ENCODE peak calls at places on chromosomes 16 and 17, in six cellular contexts. G, W, J, H, I and M are unnamed samples.
A peak's percentile ranks its signal among the peaks of the same experiment; 100 is the strongest.

GRCh38 chr16:80427800-80428199 is 113.0 kb upstream of the DYNLRB2 start:
- DNase-seq in G (no peak), W (no peak), J (no peak), H (no peak), I (no peak), M (no peak)

GRCh38 chr17:48644159-48644558 is 18.0 kb upstream of the HOXB9 start:
- DNase-seq in G (no peak), W (no peak), J (no peak), H (no peak), I (no peak), M (no peak)

GRCh38 chr17:7258731-7259554 is 3.3 kb downstream of the CLDN7 start:
- DNase-seq in G (no peak), W (no peak), J (no peak), H (no peak), I (no peak), M (no peak)

GRCh38 chr17:60604686-60605334 is 4.8 kb downstream of the PPM1D start:
- DNase-seq in G (no peak), W (no peak), J (peak; percentile 18), H (no peak), I (no peak), M (peak; percentile 47)

GRCh38 chr16:17334096-17334495 is 136.7 kb downstream of the XYLT1 start:
- DNase-seq in G (no peak), W (no peak), J (no peak), H (no peak), I (no peak), M (peak; percentile 51)

GRCh38 chr17:40330850-40331470 is 22.0 kb downstream of the RARA start:
- DNase-seq in G (no peak), W (no peak), J (no peak), H (no peak), I (no peak), M (no peak)

GRCh38 chr16:22670044-22670536 is 143.9 kb upstream of the HS3ST2 start:
- DNase-seq in G (no peak), W (no peak), J (no peak), H (no peak), I (no peak), M (no peak)

GRCh38 chr16:57474671-57475661 is 11.3 kb downstream of the DOK4 start:
- DNase-seq in G (no peak), W (no peak), J (no peak), H (peak; percentile 24), I (no peak), M (no peak)

GRCh38 chr16:28845173-28846079 is 722 bp downstream of the TUFM start:
- DNase-seq in G (no peak), W (no peak), J (peak; percentile 74), H (no peak), I (peak; percentile 40), M (no peak)

GRCh38 chr17:76995352-76996105 is 127.3 kb downstream of the MGAT5B start:
- DNase-seq in G (no peak), W (no peak), J (peak; percentile 75), H (peak; percentile 80), I (no peak), M (no peak)

GRCh38 chr17:20992416-20992815 is 50.4 kb downstream of the USP22 start:
- DNase-seq in G (no peak), W (no peak), J (no peak), H (no peak), I (no peak), M (no peak)

GRCh38 chr16:87000007-87000406 is 317.2 kb downstream of the C16orf95 start:
- DNase-seq in G (no peak), W (no peak), J (no peak), H (no peak), I (no peak), M (no peak)

GRCh38 chr17:51673066-51673465 is 412.7 kb downstream of the UTP18 start:
- DNase-seq in G (no peak), W (no peak), J (peak; percentile 5), H (no peak), I (no peak), M (no peak)

GRCh38 chr17:45405250-45406086 is 27.2 kb downstream of the ARHGAP27 start:
- DNase-seq in G (no peak), W (no peak), J (peak; percentile 98), H (peak; percentile 100), I (no peak), M (no peak)

GRCh38 chr17:27529230-27529796 is 73.1 kb downstream of the KSR1 start:
- DNase-seq in G (no peak), W (no peak), J (no peak), H (no peak), I (no peak), M (no peak)

GRCh38 chr17:45992904-45993303 is 6.1 kb upstream of the STH start:
- DNase-seq in G (no peak), W (no peak), J (no peak), H (no peak), I (no peak), M (no peak)

GRCh38 chr16:720507-720989 is 398 bp upstream of the ANTKMT start:
- DNase-seq in G (no peak), W (no peak), J (peak; percentile 76), H (peak; percentile 73), I (peak; percentile 63), M (no peak)

GRCh38 chr17:5563451-5563850 is 20.9 kb downstream of the NLRP1 start:
- DNase-seq in G (no peak), W (no peak), J (no peak), H (no peak), I (no peak), M (no peak)

GRCh38 chr16:67170168-67170947 is at the start of gene NOL3:
- DNase-seq in G (no peak), W (no peak), J (peak; percentile 90), H (peak; percentile 93), I (peak; percentile 64), M (no peak)

GRCh38 chr16:81601008-81601428 is 156.4 kb downstream of the CMIP start:
- DNase-seq in G (no peak), W (no peak), J (no peak), H (no peak), I (peak; percentile 21), M (no peak)

GRCh38 chr17:66714046-66715023 is 120.6 kb upstream of the CACNG5 start:
- DNase-seq in G (no peak), W (no peak), J (peak; percentile 36), H (peak; percentile 48), I (no peak), M (no peak)

GRCh38 chr16:69479806-69480205 is 55.4 kb downstream of the CYB5B start:
- DNase-seq in G (no peak), W (no peak), J (no peak), H (no peak), I (no peak), M (no peak)

GRCh38 chr16:66296591-66296990 is 69.9 kb upstream of the CDH5 start:
- DNase-seq in G (no peak), W (no peak), J (no peak), H (peak; percentile 9), I (no peak), M (no peak)

GRCh38 chr17:38401459-38401858 is 26.8 kb upstream of the ARHGAP23 start:
- DNase-seq in G (no peak), W (no peak), J (no peak), H (no peak), I (no peak), M (no peak)

GRCh38 chr17:32223703-32224102 is 41.9 kb upstream of the RHBDL3 start:
- DNase-seq in G (no peak), W (no peak), J (no peak), H (no peak), I (no peak), M (no peak)

GRCh38 chr16:84854759-84855158 is 35.0 kb downstream of the CRISPLD2 start:
- DNase-seq in G (no peak), W (no peak), J (no peak), H (no peak), I (no peak), M (no peak)